ENCODE peak calls at places on chromosomes 12 and 14, in ten cellular contexts. W is PC-3; K is transverse colon; T is cardiac muscle cell; M is CD4-positive, alpha-beta T cell; H is upper lobe of right lung; S is adrenal gland; Q is dorsolateral prefrontal cortex; O is Peyer's patch; P is lower lobe of right lung. B is an unnamed sample.

GRCh38 chr12:89129471-89129870 is 222.8 kb downstream of the DUSP6 start:
- DNase-seq in W (no peak), K (no peak), T (no peak), M (no peak), H (no peak), S (no peak), Q (no peak), O (no peak), P (no peak), B (no peak)

GRCh38 chr14:33150662-33151061 is 212.0 kb downstream of the NPAS3 start:
- DNase-seq in W (no peak), K (no peak), T (no peak), M (no peak), H (no peak), S (no peak), Q (no peak), O (no peak), P (no peak), B (no peak)

GRCh38 chr14:60165547-60165876 is 314 bp upstream of the DHRS7 start:
- DNase-seq in W (no peak), K (no peak), T (no peak), M (no peak), H (no peak), S (no peak), Q (no peak), O (no peak), P (no peak), B (no peak)

GRCh38 chr12:122651520-122652224 is 51.5 kb downstream of the HCAR2 start:
- DNase-seq in W (no peak), K (no peak), T (no peak), M (no peak), H (no peak), S (no peak), Q (no peak), O (no peak), P (no peak), B (no peak)

GRCh38 chr14:61489932-61490331 is 168.6 kb downstream of the PRKCH start:
- DNase-seq in W (peak; percentile 32), K (no peak), T (no peak), M (no peak), H (no peak), S (peak; percentile 77), Q (no peak), O (no peak), P (peak; percentile 74), B (no peak)

GRCh38 chr12:79934309-79935020 is 432 bp downstream of the PPP1R12A start:
- DNase-seq in W (no peak), K (no peak), T (peak; percentile 77), M (no peak), H (peak; percentile 80), S (no peak), Q (peak; percentile 36), O (peak; percentile 60), P (no peak), B (peak; percentile 16)

GRCh38 chr12:69686731-69687130 is 12.4 kb downstream of the BEST3 start:
- DNase-seq in W (no peak), K (no peak), T (no peak), M (no peak), H (no peak), S (no peak), Q (no peak), O (no peak), P (no peak), B (no peak)

GRCh38 chr12:95633049-95633545 is 81.8 kb upstream of the USP44 start:
- DNase-seq in W (peak; percentile 98), K (peak; percentile 81), T (no peak), M (no peak), H (peak; percentile 69), S (peak; percentile 79), Q (no peak), O (no peak), P (peak; percentile 51), B (no peak)

GRCh38 chr14:103628221-103628683 is 759 bp upstream of the KLC1 start:
- DNase-seq in W (peak; percentile 89), K (peak; percentile 85), T (peak; percentile 52), M (no peak), H (peak; percentile 90), S (peak; percentile 85), Q (peak; percentile 33), O (peak; percentile 44), P (peak; percentile 84), B (no peak)

GRCh38 chr14:47240755-47241437 is 434.5 kb downstream of the MDGA2 start:
- DNase-seq in W (no peak), K (no peak), T (no peak), M (no peak), H (no peak), S (no peak), Q (no peak), O (no peak), P (no peak), B (no peak)

GRCh38 chr12:1093166-1093751 is 102.2 kb downstream of the ERC1 start:
- DNase-seq in W (peak; percentile 77), K (no peak), T (peak; percentile 67), M (no peak), H (no peak), S (no peak), Q (no peak), O (no peak), P (no peak), B (no peak)

GRCh38 chr12:62260733-62261683 is 804 bp downstream of the USP15 start:
- DNase-seq in W (peak; percentile 44), K (peak; percentile 45), T (peak; percentile 68), M (peak; percentile 24), H (no peak), S (peak; percentile 73), Q (peak; percentile 21), O (peak; percentile 81), P (peak; percentile 63), B (peak; percentile 35)

GRCh38 chr14:104105822-104106470 is 20.4 kb downstream of the ASPG start:
- DNase-seq in W (no peak), K (peak; percentile 64), T (no peak), M (no peak), H (peak; percentile 61), S (no peak), Q (no peak), O (no peak), P (no peak), B (no peak)

GRCh38 chr12:63989301-63989845 is 144.9 kb downstream of the SRGAP1 start:
- DNase-seq in W (no peak), K (no peak), T (no peak), M (no peak), H (no peak), S (no peak), Q (no peak), O (no peak), P (no peak), B (no peak)

GRCh38 chr14:104794099-104794498 is 1.4 kb downstream of the AKT1 start:
- DNase-seq in W (peak; percentile 39), K (peak; percentile 68), T (peak; percentile 82), M (no peak), H (peak; percentile 87), S (peak; percentile 86), Q (no peak), O (peak; percentile 41), P (peak; percentile 77), B (peak; percentile 44)

GRCh38 chr14:58299665-58300202 is 1.4 kb downstream of the ARID4A start:
- DNase-seq in W (peak; percentile 53), K (no peak), T (peak; percentile 30), M (no peak), H (no peak), S (no peak), Q (no peak), O (no peak), P (no peak), B (no peak)

GRCh38 chr12:55757701-55758100 is 14.8 kb downstream of the GDF11 start:
- DNase-seq in W (no peak), K (no peak), T (no peak), M (no peak), H (no peak), S (no peak), Q (no peak), O (no peak), P (no peak), B (no peak)

GRCh38 chr14:93688239-93688666 is 100.0 kb downstream of the PRIMA1 start:
- DNase-seq in W (no peak), K (no peak), T (no peak), M (no peak), H (no peak), S (no peak), Q (no peak), O (no peak), P (no peak), B (no peak)

GRCh38 chr14:105536691-105537579 is 10.6 kb downstream of the TMEM121 start:
- DNase-seq in W (peak; percentile 19), K (no peak), T (no peak), M (no peak), H (peak; percentile 44), S (no peak), Q (no peak), O (no peak), P (no peak), B (no peak)

GRCh38 chr14:70188608-70189540 is at the start of gene SLC8A3:
- DNase-seq in W (no peak), K (no peak), T (peak; percentile 67), M (no peak), H (peak; percentile 66), S (peak; percentile 72), Q (peak; percentile 44), O (no peak), P (no peak), B (no peak)

GRCh38 chr12:26524862-26525465 is 308.0 kb downstream of the ITPR2 start:
- DNase-seq in W (peak; percentile 73), K (peak; percentile 10), T (no peak), M (no peak), H (no peak), S (peak; percentile 76), Q (no peak), O (peak; percentile 23), P (no peak), B (no peak)
- TF ChIP-seq CTCF in W (peak; percentile 93), K (peak; percentile 55), T (peak; percentile 57), M (peak; percentile 18), H (peak; percentile 63), S (peak; percentile 33), Q (peak; percentile 35), O (peak; percentile 54), P (peak; percentile 66), B (peak; percentile 42)

GRCh38 chr14:22047105-22047504 is 373.5 kb upstream of the OR4E1 start:
- DNase-seq in W (peak; percentile 34), K (no peak), T (peak; percentile 62), M (no peak), H (no peak), S (no peak), Q (no peak), O (no peak), P (no peak), B (no peak)

GRCh38 chr14:22052795-22053194 is 379.2 kb upstream of the OR4E1 start:
- DNase-seq in W (peak; percentile 7), K (no peak), T (peak; percentile 10), M (peak; percentile 31), H (no peak), S (no peak), Q (no peak), O (no peak), P (no peak), B (peak; percentile 22)
- H3K27ac ChIP-seq in W (no peak overlapping the region), K (peak overlapping the region; percentile 29), T (no peak overlapping the region), M (peak overlapping the region; percentile 23), H (no peak overlapping the region), S (no peak overlapping the region), Q (no peak overlapping the region), O (no peak overlapping the region), P (no peak overlapping the region), B (peak overlapping the region; percentile 42)

GRCh38 chr14:63134801-63135200 is 69.4 kb upstream of the RHOJ start:
- DNase-seq in W (peak; percentile 48), K (no peak), T (peak; percentile 29), M (no peak), H (no peak), S (no peak), Q (no peak), O (no peak), P (no peak), B (no peak)
- TF ChIP-seq CTCF in W (peak; percentile 58), K (no peak), T (peak; percentile 49), M (no peak), H (peak; percentile 19), S (no peak), Q (no peak), O (no peak), P (peak; percentile 23), B (no peak)

GRCh38 chr12:30782316-30783173 is 27.8 kb upstream of the CAPRIN2 start:
- DNase-seq in W (no peak), K (no peak), T (no peak), M (no peak), H (no peak), S (no peak), Q (no peak), O (no peak), P (no peak), B (no peak)
- H3K27ac ChIP-seq in W (no peak overlapping the region), K (no peak overlapping the region), T (no peak overlapping the region), M (no peak overlapping the region), H (no peak overlapping the region), S (no peak overlapping the region), Q (no peak overlapping the region), O (no peak overlapping the region), P (no peak overlapping the region), B (no peak overlapping the region)